ENCODE peak calls at places on chromosomes 12 and 14, in six cellular contexts. M is GM19239; G is HFFc6; V is hippocampal formation; K is HT-29; E is stimulated activated CD4-positive, alpha-beta T cell treated with anti-CD3 and anti-CD28 coated beads, Interleukin-2, amount 100 ng/mL, for 4 hours. T is an unnamed sample.

GRCh38 chr12:28051516-28052456 is 79.3 kb upstream of the PTHLH start:
- DNase-seq in M (no peak), G (no peak), V (no peak), K (no peak), E (no peak), T (no peak)

GRCh38 chr14:73142216-73142615 is 5.9 kb downstream of the PSEN1 start:
- DNase-seq in M (peak; percentile 33), G (no peak), V (no peak), K (no peak), E (no peak), T (no peak)

GRCh38 chr12:20620311-20620710 is 74.8 kb upstream of the SLCO1C1 start:
- DNase-seq in M (no peak), G (no peak), V (no peak), K (no peak), E (no peak), T (no peak)

GRCh38 chr12:31669020-31669419 is 9.5 kb downstream of the ETFBKMT start:
- DNase-seq in M (no peak), G (no peak), V (no peak), K (no peak), E (no peak), T (no peak)

GRCh38 chr14:34931206-34931605 is 51.6 kb upstream of the SRP54 start:
- DNase-seq in M (no peak), G (no peak), V (no peak), K (peak; percentile 30), E (peak; percentile 27), T (no peak)

GRCh38 chr14:100532154-100532915 is 54.9 kb downstream of the BEGAIN start:
- DNase-seq in M (no peak), G (no peak), V (no peak), K (no peak), E (no peak), T (no peak)

GRCh38 chr12:26077915-26078314 is 46.9 kb downstream of the BHLHE41 start:
- DNase-seq in M (no peak), G (peak; percentile 26), V (no peak), K (no peak), E (no peak), T (no peak)

GRCh38 chr12:94898388-94898787 is 105.1 kb downstream of the NDUFA12 start:
- DNase-seq in M (no peak), G (no peak), V (no peak), K (no peak), E (no peak), T (no peak)

GRCh38 chr14:100679707-100680438 is 46.8 kb upstream of the DLK1 start:
- DNase-seq in M (no peak), G (peak; percentile 91), V (no peak), K (no peak), E (no peak), T (peak; percentile 83)

GRCh38 chr14:45716506-45716905 is 463.5 kb upstream of the MIS18BP1 start:
- DNase-seq in M (no peak), G (no peak), V (no peak), K (peak; percentile 3), E (no peak), T (peak; percentile 3)

GRCh38 chr14:105491366-105492006 is 440 bp downstream of the TEDC1 start:
- DNase-seq in M (peak; percentile 95), G (peak; percentile 28), V (no peak), K (peak; percentile 74), E (peak; percentile 75), T (peak; percentile 77)

GRCh38 chr12:25301798-25302197 is 51.1 kb upstream of the KRAS start:
- DNase-seq in M (no peak), G (no peak), V (no peak), K (no peak), E (no peak), T (no peak)

GRCh38 chr12:5059358-5059757 is 15.7 kb downstream of the KCNA5 start:
- DNase-seq in M (no peak), G (no peak), V (no peak), K (no peak), E (no peak), T (no peak)

GRCh38 chr12:8491848-8492530 is 21.3 kb upstream of the CLEC4D start:
- DNase-seq in M (no peak), G (no peak), V (no peak), K (no peak), E (no peak), T (no peak)

GRCh38 chr12:7339675-7340074 is 35.8 kb downstream of the ACSM4 start:
- DNase-seq in M (no peak), G (no peak), V (no peak), K (no peak), E (no peak), T (no peak)

GRCh38 chr12:118376089-118377004 is at the start of gene SUDS3:
- DNase-seq in M (no peak), G (peak; percentile 61), V (peak; percentile 88), K (peak; percentile 91), E (peak; percentile 91), T (peak; percentile 78)

GRCh38 chr12:76666272-76666845 is 97.6 kb upstream of the ZDHHC17 start:
- DNase-seq in M (no peak), G (no peak), V (no peak), K (no peak), E (no peak), T (no peak)

GRCh38 chr12:30796891-30797371 is 42.2 kb upstream of the CAPRIN2 start:
- DNase-seq in M (no peak), G (no peak), V (no peak), K (peak; percentile 54), E (no peak), T (no peak)

GRCh38 chr12:22437031-22437806 is 102.7 kb upstream of the ST8SIA1 start:
- DNase-seq in M (no peak), G (no peak), V (no peak), K (peak; percentile 57), E (no peak), T (no peak)

GRCh38 chr14:42884100-42884499 is 1277.4 kb downstream of the LRFN5 start:
- DNase-seq in M (no peak), G (no peak), V (no peak), K (no peak), E (no peak), T (no peak)

GRCh38 chr12:41345071-41345470 is 157.0 kb downstream of the PDZRN4 start:
- DNase-seq in M (no peak), G (no peak), V (peak; percentile 77), K (no peak), E (no peak), T (no peak)

GRCh38 chr14:65985976-65986375 is 500.2 kb upstream of the CCDC196 start:
- DNase-seq in M (no peak), G (no peak), V (no peak), K (no peak), E (no peak), T (no peak)

GRCh38 chr14:84131924-84132323 is 1398.0 kb upstream of the FLRT2 start:
- DNase-seq in M (no peak), G (no peak), V (no peak), K (no peak), E (no peak), T (no peak)

GRCh38 chr14:42872775-42873174 is 1266.1 kb downstream of the LRFN5 start:
- DNase-seq in M (no peak), G (no peak), V (no peak), K (no peak), E (no peak), T (no peak)

GRCh38 chr14:54488318-54488645 is 498 bp downstream of the GMFB start:
- DNase-seq in M (no peak), G (no peak), V (no peak), K (no peak), E (no peak), T (no peak)

GRCh38 chr14:90727082-90727481 is 89.1 kb downstream of the TTC7B start:
- DNase-seq in M (no peak), G (no peak), V (no peak), K (no peak), E (no peak), T (no peak)

GRCh38 chr12:64178122-64178521 is 44.0 kb downstream of the KICS2 start:
- DNase-seq in M (no peak), G (peak; percentile 70), V (no peak), K (no peak), E (no peak), T (no peak)

GRCh38 chr12:133106253-133106652 is 23.8 kb downstream of the ZNF891 start:
- DNase-seq in M (no peak), G (no peak), V (no peak), K (no peak), E (no peak), T (no peak)

GRCh38 chr12:109222496-109222895 is 86.6 kb downstream of the FOXN4 start:
- DNase-seq in M (no peak), G (no peak), V (no peak), K (no peak), E (no peak), T (no peak)

GRCh38 chr12:87928046-87928445 is 101.2 kb downstream of the C12orf50 start:
- DNase-seq in M (no peak), G (no peak), V (no peak), K (no peak), E (no peak), T (no peak)

GRCh38 chr14:43135877-43136411 is 1371.1 kb downstream of the FSCB start:
- DNase-seq in M (no peak), G (no peak), V (no peak), K (no peak), E (no peak), T (no peak)

GRCh38 chr14:75229576-75229922 is 49.1 kb upstream of the FOS start:
- DNase-seq in M (no peak), G (no peak), V (no peak), K (peak; percentile 80), E (no peak), T (no peak)

GRCh38 chr12:27626239-27626638 is 70.0 kb upstream of the REP15 start:
- DNase-seq in M (no peak), G (no peak), V (no peak), K (no peak), E (no peak), T (no peak)

T was measured in HepG2.